ENCODE peak calls at places on chromosomes 5 and 9, in seven cellular contexts. One of them, this sample, is unnamed.

GRCh38 chr5:4905674-4906528 is 234.2 kb upstream of the ADAMTS16 start:
- DNase-seq in midbrain: peak; percentile 16
- DNase-seq in CD4-positive, alpha-beta memory T cell: no peak
- DNase-seq in iPS-NIHi11: peak; percentile 23
- DNase-seq in HuH-7: no peak
- DNase-seq in GM23248: no peak
- DNase-seq in NCI-H1092: no peak
- DNase-seq in this sample: no peak

GRCh38 chr5:139232161-139232724 is 34.1 kb upstream of the SIL1 start:
- DNase-seq in iPS-NIHi11: no peak
- DNase-seq in GM23248: peak; percentile 14
- DNase-seq in HuH-7: no peak
- DNase-seq in NCI-H1092: no peak
- DNase-seq in midbrain: no peak
- DNase-seq in CD4-positive, alpha-beta memory T cell: no peak
- DNase-seq in this sample: no peak

GRCh38 chr5:53265043-53265442 is 155.5 kb upstream of the MOCS2 start:
- DNase-seq in GM23248: no peak
- DNase-seq in iPS-NIHi11: no peak
- DNase-seq in CD4-positive, alpha-beta memory T cell: no peak
- DNase-seq in midbrain: no peak
- DNase-seq in NCI-H1092: no peak
- DNase-seq in HuH-7: no peak
- DNase-seq in this sample: peak; percentile 53

GRCh38 chr5:102625446-102625845 is 126.6 kb upstream of the SLCO6A1 start:
- DNase-seq in midbrain: no peak
- DNase-seq in CD4-positive, alpha-beta memory T cell: no peak
- DNase-seq in NCI-H1092: no peak
- DNase-seq in iPS-NIHi11: no peak
- DNase-seq in GM23248: no peak
- DNase-seq in HuH-7: no peak
- DNase-seq in this sample: no peak

GRCh38 chr5:38426493-38426892 is 130.0 kb downstream of the LIFR start:
- DNase-seq in NCI-H1092: no peak
- DNase-seq in GM23248: peak; percentile 65
- DNase-seq in CD4-positive, alpha-beta memory T cell: no peak
- DNase-seq in HuH-7: no peak
- DNase-seq in iPS-NIHi11: no peak
- DNase-seq in midbrain: no peak
- DNase-seq in this sample: no peak

GRCh38 chr5:132495672-132496630 is 5.4 kb upstream of the IRF1 start:
- DNase-seq in CD4-positive, alpha-beta memory T cell: peak; percentile 88
- DNase-seq in midbrain: peak; percentile 72
- DNase-seq in GM23248: peak; percentile 95
- DNase-seq in iPS-NIHi11: peak; percentile 85
- DNase-seq in HuH-7: peak; percentile 90
- DNase-seq in NCI-H1092: peak; percentile 22
- DNase-seq in this sample: peak; percentile 89

GRCh38 chr9:11946521-11946920 is 746.7 kb upstream of the TYRP1 start:
- DNase-seq in GM23248: peak; percentile 72
- DNase-seq in iPS-NIHi11: no peak
- DNase-seq in NCI-H1092: no peak
- DNase-seq in HuH-7: no peak
- DNase-seq in CD4-positive, alpha-beta memory T cell: no peak
- DNase-seq in midbrain: no peak
- DNase-seq in this sample: no peak

GRCh38 chr5:142977363-142978051 is 207.3 kb downstream of the ARHGAP26 start:
- DNase-seq in HuH-7: no peak
- DNase-seq in iPS-NIHi11: no peak
- DNase-seq in NCI-H1092: no peak
- DNase-seq in midbrain: no peak
- DNase-seq in CD4-positive, alpha-beta memory T cell: peak; percentile 59
- DNase-seq in GM23248: peak; percentile 85
- DNase-seq in this sample: peak; percentile 95

GRCh38 chr5:170584003-170584402 is 80.2 kb downstream of the KCNIP1 start:
- DNase-seq in HuH-7: no peak
- DNase-seq in iPS-NIHi11: no peak
- DNase-seq in GM23248: no peak
- DNase-seq in NCI-H1092: no peak
- DNase-seq in CD4-positive, alpha-beta memory T cell: no peak
- DNase-seq in midbrain: no peak
- DNase-seq in this sample: no peak

GRCh38 chr9:91197232-91198181 is 164.2 kb downstream of the AUH start:
- DNase-seq in CD4-positive, alpha-beta memory T cell: no peak
- DNase-seq in GM23248: peak; percentile 95
- DNase-seq in HuH-7: peak; percentile 69
- DNase-seq in iPS-NIHi11: peak; percentile 38
- DNase-seq in NCI-H1092: no peak
- DNase-seq in midbrain: peak; percentile 48
- DNase-seq in this sample: peak; percentile 89

GRCh38 chr9:93246526-93246925 is 62.6 kb downstream of the WNK2 start:
- DNase-seq in iPS-NIHi11: no peak
- DNase-seq in HuH-7: no peak
- DNase-seq in CD4-positive, alpha-beta memory T cell: no peak
- DNase-seq in GM23248: no peak
- DNase-seq in midbrain: no peak
- DNase-seq in NCI-H1092: no peak
- DNase-seq in this sample: no peak

GRCh38 chr9:101047848-101048402 is 19.4 kb downstream of the PLPPR1 start:
- DNase-seq in iPS-NIHi11: no peak
- DNase-seq in CD4-positive, alpha-beta memory T cell: no peak
- DNase-seq in GM23248: peak; percentile 7
- DNase-seq in HuH-7: no peak
- DNase-seq in midbrain: no peak
- DNase-seq in NCI-H1092: no peak
- DNase-seq in this sample: peak; percentile 5

GRCh38 chr5:111741270-111741669 is 15.7 kb downstream of the NREP start:
- DNase-seq in HuH-7: no peak
- DNase-seq in CD4-positive, alpha-beta memory T cell: no peak
- DNase-seq in iPS-NIHi11: no peak
- DNase-seq in midbrain: no peak
- DNase-seq in NCI-H1092: no peak
- DNase-seq in GM23248: peak; percentile 67
- DNase-seq in this sample: no peak

GRCh38 chr5:174533771-174534221 is 190.6 kb upstream of the MSX2 start:
- DNase-seq in CD4-positive, alpha-beta memory T cell: no peak
- DNase-seq in midbrain: no peak
- DNase-seq in GM23248: peak; percentile 85
- DNase-seq in iPS-NIHi11: no peak
- DNase-seq in NCI-H1092: no peak
- DNase-seq in HuH-7: no peak
- DNase-seq in this sample: peak; percentile 92

GRCh38 chr5:130333089-130333488 is 428.8 kb downstream of the CHSY3 start:
- DNase-seq in iPS-NIHi11: no peak
- DNase-seq in GM23248: no peak
- DNase-seq in CD4-positive, alpha-beta memory T cell: no peak
- DNase-seq in NCI-H1092: no peak
- DNase-seq in midbrain: no peak
- DNase-seq in HuH-7: no peak
- DNase-seq in this sample: peak; percentile 75

GRCh38 chr9:93354451-93354850 is 97.0 kb upstream of the FAM120A start:
- DNase-seq in iPS-NIHi11: no peak
- DNase-seq in GM23248: no peak
- DNase-seq in CD4-positive, alpha-beta memory T cell: no peak
- DNase-seq in NCI-H1092: no peak
- DNase-seq in midbrain: no peak
- DNase-seq in HuH-7: no peak
- DNase-seq in this sample: peak; percentile 28

GRCh38 chr5:135810188-135810943 is 24.1 kb upstream of the SLC25A48 start:
- DNase-seq in iPS-NIHi11: no peak
- DNase-seq in midbrain: no peak
- DNase-seq in HuH-7: no peak
- DNase-seq in NCI-H1092: peak; percentile 16
- DNase-seq in GM23248: no peak
- DNase-seq in CD4-positive, alpha-beta memory T cell: no peak
- DNase-seq in this sample: no peak

GRCh38 chr9:93963969-93964368 is 8.8 kb upstream of the BARX1 start:
- DNase-seq in CD4-positive, alpha-beta memory T cell: no peak
- DNase-seq in HuH-7: no peak
- DNase-seq in GM23248: no peak
- DNase-seq in iPS-NIHi11: no peak
- DNase-seq in midbrain: no peak
- DNase-seq in NCI-H1092: no peak
- DNase-seq in this sample: no peak

GRCh38 chr9:74887041-74887980 is at the start of gene TRPM6:
- DNase-seq in CD4-positive, alpha-beta memory T cell: no peak
- DNase-seq in midbrain: no peak
- DNase-seq in HuH-7: peak; percentile 51
- DNase-seq in iPS-NIHi11: peak; percentile 61
- DNase-seq in NCI-H1092: peak; percentile 60
- DNase-seq in GM23248: peak; percentile 79
- DNase-seq in this sample: peak; percentile 75

GRCh38 chr5:139407517-139407916 is 3.6 kb upstream of the SPATA24 start:
- DNase-seq in NCI-H1092: no peak
- DNase-seq in CD4-positive, alpha-beta memory T cell: no peak
- DNase-seq in midbrain: no peak
- DNase-seq in HuH-7: no peak
- DNase-seq in iPS-NIHi11: no peak
- DNase-seq in GM23248: no peak
- DNase-seq in this sample: no peak